ENCODE peak calls at places on chromosomes 4 and X, in ten cellular contexts. D is NCI-H1092; Y is fibroblast of mammary gland; H is mesothelial cell of epicardium; F is hypothalamus; Z is activated T-cell treated with anti-CD3 and anti-CD28 coated beads for 1 hour; K is GM03348; J is cerebellar nuclear complex; C is AG10803; T is stimulated activated CD4-positive, alpha-beta T cell treated with anti-CD3 and anti-CD28 coated beads, Interleukin-2, amount 100 ng/mL, for 4 hours. G is an unnamed sample.

GRCh38 chr4:71156616-71157015 is 163.2 kb downstream of the DCK start:
- DNase-seq in D (no peak), Y (no peak), H (no peak), F (no peak), Z (no peak), K (no peak), J (no peak), C (peak), T (no peak), G (no peak)

GRCh38 chr4:100299019-100299418 is 108.8 kb upstream of the DDIT4L start:
- DNase-seq in D (no peak), Y (peak), H (no peak), F (no peak), Z (no peak), K (peak), J (no peak), C (peak), T (no peak), G (no peak)

GRCh38 chrX:53047228-53047627 is 1.4 kb upstream of the GPR173 start:
- DNase-seq in D (no peak), Y (peak), H (no peak), F (no peak), Z (no peak), K (no peak), J (no peak), C (no peak), T (no peak), G (no peak)

GRCh38 chr4:122576261-122577188 is 44.3 kb downstream of the IL21 start:
- DNase-seq in D (peak), Y (peak), H (no peak), F (no peak), Z (no peak), K (peak), J (no peak), C (peak), T (peak), G (peak)

GRCh38 chr4:4922441-4922840 is 63.0 kb downstream of the MSX1 start:
- DNase-seq in D (no peak), Y (no peak), H (no peak), F (no peak), Z (no peak), K (no peak), J (no peak), C (no peak), T (no peak), G (no peak)

GRCh38 chr4:1011022-1011694 is at the start of gene FGFRL1:
- DNase-seq in D (no peak), Y (peak), H (peak), F (peak), Z (peak), K (peak), J (no peak), C (peak), T (peak), G (peak)

GRCh38 chr4:38078590-38079381 is 118.6 kb downstream of the PTTG2 start:
- DNase-seq in D (no peak), Y (peak), H (no peak), F (no peak), Z (no peak), K (peak), J (no peak), C (peak), T (no peak), G (no peak)

GRCh38 chrX:69740317-69740716 is 124.4 kb downstream of the EDA start:
- DNase-seq in D (no peak), Y (no peak), H (no peak), F (no peak), Z (no peak), K (no peak), J (no peak), C (no peak), T (no peak), G (no peak)

GRCh38 chrX:71616672-71617529 is 1.4 kb downstream of the CXCR3 start:
- DNase-seq in D (no peak), Y (no peak), H (no peak), F (no peak), Z (no peak), K (no peak), J (no peak), C (no peak), T (no peak), G (no peak)

GRCh38 chr4:184424279-184424678 is 50.1 kb downstream of the IRF2 start:
- DNase-seq in D (no peak), Y (no peak), H (no peak), F (no peak), Z (no peak), K (no peak), J (no peak), C (no peak), T (no peak), G (no peak)

GRCh38 chrX:120262781-120263719 is 12.4 kb downstream of the ZBTB33 start:
- DNase-seq in D (peak), Y (no peak), H (no peak), F (no peak), Z (no peak), K (no peak), J (no peak), C (no peak), T (no peak), G (no peak)

GRCh38 chr4:87541956-87542709 is 13.0 kb upstream of the SPARCL1 start:
- DNase-seq in D (no peak), Y (no peak), H (no peak), F (no peak), Z (no peak), K (no peak), J (no peak), C (no peak), T (no peak), G (no peak)

GRCh38 chrX:39859991-39860861 is 237.5 kb downstream of the BCOR start:
- DNase-seq in D (no peak), Y (peak), H (no peak), F (no peak), Z (peak), K (peak), J (no peak), C (peak), T (peak), G (peak)

GRCh38 chr4:48205092-48205491 is 64.5 kb downstream of the TEC start:
- DNase-seq in D (no peak), Y (peak), H (no peak), F (no peak), Z (no peak), K (no peak), J (no peak), C (no peak), T (no peak), G (no peak)

GRCh38 chrX:37679888-37680287 is 5.7 kb upstream of the XK start:
- DNase-seq in D (no peak), Y (no peak), H (no peak), F (no peak), Z (no peak), K (no peak), J (no peak), C (no peak), T (no peak), G (no peak)

GRCh38 chr4:177494791-177495190 is 52.6 kb upstream of the AGA start:
- DNase-seq in D (no peak), Y (no peak), H (no peak), F (no peak), Z (no peak), K (no peak), J (no peak), C (no peak), T (no peak), G (no peak)

GRCh38 chr4:26220704-26221103 is 100.1 kb upstream of the RBPJ start:
- DNase-seq in D (no peak), Y (peak), H (no peak), F (no peak), Z (no peak), K (peak), J (no peak), C (peak), T (no peak), G (no peak)

GRCh38 chrX:107503996-107504395 is 54.5 kb downstream of the FRMPD3 start:
- DNase-seq in D (no peak), Y (no peak), H (no peak), F (no peak), Z (no peak), K (no peak), J (no peak), C (no peak), T (no peak), G (no peak)

GRCh38 chr4:81684357-81684756 is 212.7 kb upstream of the RASGEF1B start:
- DNase-seq in D (no peak), Y (no peak), H (no peak), F (no peak), Z (no peak), K (no peak), J (no peak), C (no peak), T (no peak), G (no peak)

GRCh38 chrX:7147431-7147977 is at the start of gene STS:
- DNase-seq in D (peak), Y (peak), H (no peak), F (peak), Z (peak), K (peak), J (peak), C (no peak), T (peak), G (peak)

GRCh38 chr4:102344520-102344954 is 745 bp downstream of the SLC39A8 start:
- DNase-seq in D (peak), Y (peak), H (peak), F (peak), Z (peak), K (peak), J (no peak), C (peak), T (peak), G (no peak)

GRCh38 chrX:114976321-114976720 is 41.1 kb downstream of the IL13RA2 start:
- DNase-seq in D (no peak), Y (peak), H (no peak), F (no peak), Z (no peak), K (peak), J (no peak), C (peak), T (no peak), G (no peak)

GRCh38 chr4:86223472-86223871 is 136.4 kb downstream of the MAPK10 start:
- DNase-seq in D (no peak), Y (peak), H (no peak), F (no peak), Z (no peak), K (peak), J (no peak), C (peak), T (no peak), G (no peak)

GRCh38 chr4:154686838-154687237 is 57.0 kb upstream of the LRAT start:
- DNase-seq in D (no peak), Y (peak), H (no peak), F (no peak), Z (no peak), K (peak), J (no peak), C (no peak), T (no peak), G (no peak)